ENCODE peak calls at places on chromosome 14, in ten cellular contexts. One of them, this sample, is unnamed. For H3K4me1, the result is how much of the 10 kb centered on the place peaks cover.

GRCh38 chr14:103629503-103630121 is 601 bp downstream of the KLC1 start:
- DNase-seq in Panc1: no peak
- DNase-seq in right cardiac atrium: peak
- DNase-seq in pancreas: peak
- DNase-seq in tibial nerve: no peak
- DNase-seq in suprapubic skin: peak
- DNase-seq in colonic mucosa: peak
- DNase-seq in effector memory CD4-positive, alpha-beta T cell: no peak
- DNase-seq in A549: peak
- DNase-seq in A673: peak
- DNase-seq in this sample: no peak

GRCh38 chr14:68011629-68012028 is 192.1 kb downstream of the RAD51B start:
- DNase-seq in Panc1: no peak
- DNase-seq in A673: no peak
- DNase-seq in suprapubic skin: no peak
- DNase-seq in tibial nerve: no peak
- DNase-seq in pancreas: no peak
- DNase-seq in right cardiac atrium: no peak
- DNase-seq in colonic mucosa: no peak
- DNase-seq in effector memory CD4-positive, alpha-beta T cell: no peak
- DNase-seq in A549: no peak
- DNase-seq in this sample: no peak

GRCh38 chr14:102338724-102339123 is 19.2 kb downstream of the ZNF839 start:
- DNase-seq in tibial nerve: no peak
- DNase-seq in right cardiac atrium: no peak
- DNase-seq in Panc1: no peak
- DNase-seq in pancreas: no peak
- DNase-seq in colonic mucosa: no peak
- DNase-seq in effector memory CD4-positive, alpha-beta T cell: no peak
- DNase-seq in A673: no peak
- DNase-seq in suprapubic skin: no peak
- DNase-seq in A549: no peak
- DNase-seq in this sample: no peak

GRCh38 chr14:67359319-67359774 is 257 bp downstream of the ATP6V1D start:
- DNase-seq in effector memory CD4-positive, alpha-beta T cell: no peak
- DNase-seq in tibial nerve: no peak
- DNase-seq in right cardiac atrium: peak
- DNase-seq in suprapubic skin: no peak
- DNase-seq in A673: no peak
- DNase-seq in Panc1: no peak
- DNase-seq in colonic mucosa: no peak
- DNase-seq in pancreas: no peak
- DNase-seq in A549: peak
- DNase-seq in this sample: peak

GRCh38 chr14:83520837-83521236 is 1987.2 kb upstream of the SEL1L start:
- DNase-seq in A549: no peak
- DNase-seq in Panc1: no peak
- DNase-seq in effector memory CD4-positive, alpha-beta T cell: no peak
- DNase-seq in suprapubic skin: no peak
- DNase-seq in pancreas: no peak
- DNase-seq in tibial nerve: no peak
- DNase-seq in colonic mucosa: no peak
- DNase-seq in right cardiac atrium: no peak
- DNase-seq in A673: peak
- DNase-seq in this sample: no peak

GRCh38 chr14:44960146-44960545 is 1.6 kb downstream of the KLHL28 start:
- DNase-seq in pancreas: no peak
- DNase-seq in suprapubic skin: no peak
- DNase-seq in A549: no peak
- DNase-seq in right cardiac atrium: no peak
- DNase-seq in Panc1: no peak
- DNase-seq in colonic mucosa: no peak
- DNase-seq in tibial nerve: no peak
- DNase-seq in A673: no peak
- DNase-seq in effector memory CD4-positive, alpha-beta T cell: no peak
- DNase-seq in this sample: peak

GRCh38 chr14:39219075-39219499 is 14.6 kb upstream of the MIA2 start:
- DNase-seq in colonic mucosa: no peak
- DNase-seq in right cardiac atrium: no peak
- DNase-seq in A549: peak
- DNase-seq in Panc1: no peak
- DNase-seq in suprapubic skin: no peak
- DNase-seq in tibial nerve: no peak
- DNase-seq in A673: no peak
- DNase-seq in pancreas: no peak
- DNase-seq in effector memory CD4-positive, alpha-beta T cell: no peak
- DNase-seq in this sample: no peak

GRCh38 chr14:21070610-21071224 is 613 bp downstream of the ARHGEF40 start:
- DNase-seq in tibial nerve: no peak
- DNase-seq in colonic mucosa: peak
- DNase-seq in A549: peak
- DNase-seq in right cardiac atrium: peak
- DNase-seq in pancreas: peak
- DNase-seq in effector memory CD4-positive, alpha-beta T cell: no peak
- DNase-seq in Panc1: no peak
- DNase-seq in A673: no peak
- DNase-seq in suprapubic skin: no peak
- DNase-seq in this sample: no peak

GRCh38 chr14:68780358-68781160 is 12.3 kb downstream of the ZFP36L1 start:
- DNase-seq in A673: no peak
- DNase-seq in right cardiac atrium: peak
- DNase-seq in colonic mucosa: peak
- DNase-seq in Panc1: no peak
- DNase-seq in pancreas: peak
- DNase-seq in tibial nerve: no peak
- DNase-seq in suprapubic skin: peak
- DNase-seq in effector memory CD4-positive, alpha-beta T cell: peak
- DNase-seq in A549: no peak
- DNase-seq in this sample: no peak

GRCh38 chr14:46250113-46250703 is 401.4 kb downstream of the RPL10L start:
- DNase-seq in effector memory CD4-positive, alpha-beta T cell: no peak
- DNase-seq in A673: peak
- DNase-seq in A549: peak
- DNase-seq in suprapubic skin: no peak
- DNase-seq in tibial nerve: no peak
- DNase-seq in colonic mucosa: no peak
- DNase-seq in pancreas: no peak
- DNase-seq in right cardiac atrium: no peak
- DNase-seq in Panc1: no peak
- DNase-seq in this sample: peak

GRCh38 chr14:104284636-104285482 is 146.5 kb downstream of the KIF26A start:
- DNase-seq in colonic mucosa: no peak
- DNase-seq in A673: no peak
- DNase-seq in right cardiac atrium: peak
- DNase-seq in pancreas: no peak
- DNase-seq in tibial nerve: no peak
- DNase-seq in effector memory CD4-positive, alpha-beta T cell: no peak
- DNase-seq in A549: no peak
- DNase-seq in suprapubic skin: peak
- DNase-seq in Panc1: no peak
- DNase-seq in this sample: no peak

GRCh38 chr14:60968671-60969070 is 12.2 kb downstream of the TRMT5 start:
- DNase-seq in tibial nerve: no peak
- DNase-seq in colonic mucosa: no peak
- DNase-seq in A673: no peak
- DNase-seq in right cardiac atrium: no peak
- DNase-seq in suprapubic skin: no peak
- DNase-seq in pancreas: no peak
- DNase-seq in A549: no peak
- DNase-seq in effector memory CD4-positive, alpha-beta T cell: no peak
- DNase-seq in Panc1: no peak
- DNase-seq in this sample: peak

DNA sequence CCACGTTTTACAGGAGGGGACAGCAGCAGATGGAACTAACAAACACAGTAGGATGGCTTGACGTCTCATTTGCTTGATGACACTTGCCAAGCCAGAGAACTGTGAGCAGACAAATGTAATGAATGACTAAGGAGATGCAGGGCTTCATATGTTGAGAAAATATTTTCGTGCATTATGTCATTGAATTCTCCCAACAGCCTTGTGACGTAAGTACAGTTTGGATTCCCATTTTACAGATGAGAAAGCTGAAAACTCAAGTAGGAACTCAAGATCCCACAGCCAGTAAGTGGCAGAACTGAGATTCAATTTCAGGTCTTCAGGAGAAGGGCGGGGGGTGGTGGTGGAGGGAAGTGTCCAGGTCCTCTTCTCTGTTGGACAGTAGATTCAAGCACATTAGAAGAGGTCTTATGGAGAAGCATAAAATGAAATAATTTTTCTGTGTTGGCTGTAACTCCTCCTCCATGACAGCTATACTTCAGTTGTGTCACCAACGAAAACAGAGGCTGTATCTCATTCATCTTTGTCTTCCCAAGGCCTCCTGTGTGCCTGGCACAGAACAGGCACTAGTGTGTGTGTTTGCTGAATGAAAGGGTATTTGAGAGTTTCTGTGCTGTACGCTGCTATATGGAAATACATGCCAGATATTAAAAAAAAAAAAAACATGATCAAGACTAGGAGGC is 2.2 kb downstream of the VASH1 start:
- DNase-seq in pancreas: no peak
- DNase-seq in suprapubic skin: peak
- DNase-seq in Panc1: no peak
- DNase-seq in A673: no peak
- DNase-seq in tibial nerve: no peak
- DNase-seq in right cardiac atrium: no peak
- DNase-seq in effector memory CD4-positive, alpha-beta T cell: no peak
- DNase-seq in A549: no peak
- DNase-seq in colonic mucosa: no peak
- DNase-seq in this sample: no peak
- H3K27ac ChIP-seq in pancreas: no peak
- H3K27ac ChIP-seq in suprapubic skin: no peak
- H3K27ac ChIP-seq in Panc1: no peak
- H3K27ac ChIP-seq in A673: no peak
- H3K27ac ChIP-seq in tibial nerve: no peak
- H3K27ac ChIP-seq in right cardiac atrium: peak
- H3K27ac ChIP-seq in effector memory CD4-positive, alpha-beta T cell: peak
- H3K27ac ChIP-seq in A549: no peak
- H3K27ac ChIP-seq in colonic mucosa: no peak
- H3K27ac ChIP-seq in this sample: no peak

DNA sequence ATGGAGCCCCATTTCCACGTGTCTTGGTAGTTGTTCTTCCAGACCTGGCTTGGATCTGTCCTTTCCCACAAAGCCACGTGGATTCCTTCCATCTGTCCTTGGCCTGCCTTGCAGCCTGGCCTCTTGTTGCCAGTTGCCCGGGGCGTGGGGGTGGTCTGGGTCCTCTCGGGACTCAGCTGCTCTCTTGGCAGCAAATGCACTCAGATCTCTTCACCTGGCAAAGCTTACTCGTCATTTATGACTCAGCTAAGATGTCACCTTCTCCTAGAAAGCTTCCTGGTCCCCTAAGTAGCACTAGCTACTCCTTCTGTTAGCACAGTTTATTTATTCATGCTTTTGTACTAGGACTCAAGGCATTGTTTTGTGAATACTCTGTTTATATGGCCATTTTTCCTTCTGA is 13.6 kb downstream of the PLEKHG3 start:
- DNase-seq in right cardiac atrium: no peak
- DNase-seq in pancreas: peak
- DNase-seq in tibial nerve: no peak
- DNase-seq in A549: no peak
- DNase-seq in colonic mucosa: no peak
- DNase-seq in suprapubic skin: no peak
- DNase-seq in A673: no peak
- DNase-seq in effector memory CD4-positive, alpha-beta T cell: no peak
- DNase-seq in Panc1: no peak
- DNase-seq in this sample: peak
- H3K4me1 ChIP-seq in right cardiac atrium: under half
- H3K4me1 ChIP-seq in pancreas: half or more
- H3K4me1 ChIP-seq in tibial nerve: half or more
- H3K4me1 ChIP-seq in A549: half or more
- H3K4me1 ChIP-seq in colonic mucosa: half or more
- H3K4me1 ChIP-seq in suprapubic skin: half or more
- H3K4me1 ChIP-seq in A673: under half
- H3K4me1 ChIP-seq in effector memory CD4-positive, alpha-beta T cell: half or more
- H3K4me1 ChIP-seq in Panc1: under half
- H3K4me1 ChIP-seq in this sample: half or more

DNA sequence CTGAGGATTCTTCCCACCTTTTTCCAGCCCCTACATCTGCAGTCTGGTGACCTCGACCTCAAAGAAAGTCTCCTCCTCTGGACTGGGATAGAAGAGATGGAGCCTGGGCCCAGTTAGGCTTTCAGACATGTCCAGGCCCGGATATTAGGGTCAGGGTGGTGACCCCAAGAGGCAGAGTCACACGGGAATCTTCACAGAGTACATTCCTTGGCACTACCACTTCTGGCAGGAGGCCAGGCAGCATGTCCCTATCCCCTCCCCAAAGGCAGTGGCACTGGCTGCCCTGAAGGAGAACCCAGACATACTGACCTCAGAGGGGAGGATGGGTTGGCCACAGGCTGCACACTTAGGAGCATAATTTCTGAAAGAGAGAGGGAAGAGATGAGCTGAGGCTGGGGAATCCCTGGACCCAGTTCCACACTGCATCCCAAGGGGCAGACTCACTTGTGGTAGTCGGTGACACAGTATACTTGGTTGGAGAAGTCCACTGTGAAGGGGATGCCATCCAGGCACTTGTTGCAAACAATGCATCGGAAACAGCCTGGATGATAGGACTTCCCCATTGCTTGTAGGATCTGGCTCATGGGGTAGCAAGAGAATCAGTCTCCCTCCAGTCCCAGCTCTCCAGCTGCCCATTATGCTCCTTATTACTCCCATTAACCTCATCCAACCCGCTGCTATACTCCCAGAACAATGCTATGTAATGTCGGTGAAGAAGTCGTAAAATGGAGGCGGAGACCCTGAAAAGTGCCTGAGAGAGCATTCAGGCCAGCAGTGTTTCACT is 7.6 kb downstream of the AJUBA start:
- DNase-seq in A673: no peak
- DNase-seq in suprapubic skin: no peak
- DNase-seq in effector memory CD4-positive, alpha-beta T cell: no peak
- DNase-seq in tibial nerve: no peak
- DNase-seq in A549: no peak
- DNase-seq in pancreas: no peak
- DNase-seq in colonic mucosa: no peak
- DNase-seq in right cardiac atrium: no peak
- DNase-seq in Panc1: no peak
- DNase-seq in this sample: no peak
- H3K27ac ChIP-seq in A673: peak
- H3K27ac ChIP-seq in suprapubic skin: no peak
- H3K27ac ChIP-seq in effector memory CD4-positive, alpha-beta T cell: no peak
- H3K27ac ChIP-seq in tibial nerve: no peak
- H3K27ac ChIP-seq in A549: peak
- H3K27ac ChIP-seq in pancreas: no peak
- H3K27ac ChIP-seq in colonic mucosa: no peak
- H3K27ac ChIP-seq in right cardiac atrium: no peak
- H3K27ac ChIP-seq in Panc1: no peak
- H3K27ac ChIP-seq in this sample: no peak

DNA sequence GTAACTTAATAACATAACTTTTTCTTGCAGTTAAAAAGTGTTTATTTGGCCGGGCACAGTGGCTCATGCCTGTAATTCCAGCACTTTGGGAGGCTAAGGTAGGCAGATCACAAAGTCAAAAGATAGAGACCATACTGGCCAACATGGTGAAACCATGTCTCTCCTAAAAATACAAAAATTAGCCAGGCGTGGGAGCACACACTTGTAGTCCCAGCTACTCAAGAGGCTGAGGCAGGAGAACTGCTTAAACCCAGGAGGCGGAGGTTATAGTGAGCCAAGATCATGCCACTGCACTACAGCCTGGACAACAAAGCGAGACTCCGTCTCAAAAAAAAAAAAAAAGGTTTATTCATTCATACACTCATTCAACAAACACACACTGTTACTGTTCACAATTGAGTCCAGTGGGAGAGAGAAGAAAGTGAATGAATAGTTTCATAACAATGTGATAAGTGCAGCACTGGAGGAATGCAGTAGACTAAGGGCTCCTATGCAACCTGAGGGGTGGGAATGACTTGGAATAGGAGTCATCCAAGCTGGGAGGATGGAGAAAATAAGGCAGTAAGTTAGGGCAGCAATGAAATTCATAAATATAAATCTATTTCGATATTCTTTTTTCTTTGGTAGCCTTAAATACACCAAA is 19.8 kb downstream of the DAD1 start:
- DNase-seq in pancreas: no peak
- DNase-seq in right cardiac atrium: no peak
- DNase-seq in Panc1: no peak
- DNase-seq in effector memory CD4-positive, alpha-beta T cell: no peak
- DNase-seq in A673: no peak
- DNase-seq in A549: no peak
- DNase-seq in colonic mucosa: no peak
- DNase-seq in tibial nerve: no peak
- DNase-seq in suprapubic skin: no peak
- DNase-seq in this sample: no peak
- H3K4me1 ChIP-seq in pancreas: under half
- H3K4me1 ChIP-seq in right cardiac atrium: under half
- H3K4me1 ChIP-seq in Panc1: under half
- H3K4me1 ChIP-seq in effector memory CD4-positive, alpha-beta T cell: half or more
- H3K4me1 ChIP-seq in A673: under half
- H3K4me1 ChIP-seq in A549: under half
- H3K4me1 ChIP-seq in colonic mucosa: under half
- H3K4me1 ChIP-seq in tibial nerve: under half
- H3K4me1 ChIP-seq in suprapubic skin: under half
- H3K4me1 ChIP-seq in this sample: under half

This sample was measured in foreskin keratinocyte.